ENCODE peak calls at places on chromosomes 16 and 17, in seven cellular contexts. L, B, D, U, F, T and Z are unnamed samples.

GRCh38 chr16:65392831-65393565 is 271.1 kb upstream of the CDH11 start:
- DNase-seq in L (no peak), B (no peak), D (no peak), U (no peak), F (no peak), T (no peak), Z (no peak)

GRCh38 chr16:27582883-27583282 is 32.9 kb downstream of the KATNIP start:
- DNase-seq in L (no peak), B (no peak), D (no peak), U (no peak), F (no peak), T (no peak), Z (no peak)

GRCh38 chr17:6303664-6304063 is 131.3 kb downstream of the AIPL1 start:
- DNase-seq in L (no peak), B (peak; percentile 25), D (no peak), U (no peak), F (peak; percentile 81), T (no peak), Z (peak; percentile 63)

GRCh38 chr17:8100149-8100548 is 12.6 kb upstream of the ALOX12B start:
- DNase-seq in L (no peak), B (no peak), D (no peak), U (no peak), F (no peak), T (no peak), Z (no peak)

GRCh38 chr16:81447383-81448101 is 2.9 kb downstream of the CMIP start:
- DNase-seq in L (peak; percentile 55), B (no peak), D (no peak), U (no peak), F (peak; percentile 15), T (no peak), Z (no peak)

GRCh38 chr16:14548933-14549788 is 80.9 kb downstream of the PARN start:
- DNase-seq in L (no peak), B (no peak), D (no peak), U (no peak), F (no peak), T (no peak), Z (no peak)

GRCh38 chr16:28925386-28926228 is 569 bp upstream of the RABEP2 start:
- DNase-seq in L (peak; percentile 76), B (peak; percentile 88), D (peak; percentile 54), U (peak; percentile 67), F (peak; percentile 87), T (peak; percentile 80), Z (no peak)

GRCh38 chr16:74501484-74502479 is 80.5 kb upstream of the CLEC18B start:
- DNase-seq in L (no peak), B (peak; percentile 9), D (no peak), U (no peak), F (no peak), T (no peak), Z (no peak)

GRCh38 chr17:39867891-39868553 is at the start of gene ZPBP2:
- DNase-seq in L (peak; percentile 15), B (no peak), D (no peak), U (no peak), F (no peak), T (peak; percentile 50), Z (no peak)

GRCh38 chr17:31475378-31476162 is 84.1 kb downstream of the RAB11FIP4 start:
- DNase-seq in L (no peak), B (no peak), D (no peak), U (no peak), F (no peak), T (no peak), Z (no peak)

GRCh38 chr17:30379303-30380105 is 777 bp downstream of the CPD start:
- DNase-seq in L (peak; percentile 33), B (peak; percentile 18), D (no peak), U (peak; percentile 31), F (peak; percentile 39), T (no peak), Z (peak; percentile 18)

GRCh38 chr17:44828919-44829557 is 1.0 kb downstream of the GJC1 start:
- DNase-seq in L (no peak), B (no peak), D (no peak), U (no peak), F (no peak), T (peak; percentile 18), Z (no peak)

GRCh38 chr17:75524971-75525805 is at the start of gene LLGL2:
- DNase-seq in L (peak; percentile 94), B (no peak), D (peak; percentile 86), U (peak; percentile 93), F (peak; percentile 93), T (peak; percentile 82), Z (peak; percentile 68)

GRCh38 chr16:23711785-23712184 is 1.2 kb downstream of the ERN2 start:
- DNase-seq in L (peak; percentile 83), B (no peak), D (no peak), U (no peak), F (no peak), T (no peak), Z (no peak)

GRCh38 chr17:55056530-55056929 is 88.0 kb downstream of the STXBP4 start:
- DNase-seq in L (no peak), B (no peak), D (no peak), U (no peak), F (no peak), T (no peak), Z (no peak)

GRCh38 chr16:27322858-27323780 is 9.3 kb downstream of the IL4R start:
- DNase-seq in L (peak; percentile 82), B (no peak), D (no peak), U (no peak), F (no peak), T (no peak), Z (no peak)

GRCh38 chr17:11515901-11516300 is 82.4 kb upstream of the DNAH9 start:
- DNase-seq in L (no peak), B (no peak), D (no peak), U (no peak), F (no peak), T (no peak), Z (no peak)

GRCh38 chr17:35808962-35809854 is at the start of gene TAF15:
- DNase-seq in L (peak; percentile 97), B (peak; percentile 98), D (peak; percentile 95), U (peak; percentile 95), F (peak; percentile 98), T (peak; percentile 98), Z (peak; percentile 93)
- TF ChIP-seq CTCF in L (peak; percentile 67), B (peak; percentile 68), D (peak; percentile 86), U (peak; percentile 82), F (peak; percentile 88), T (peak; percentile 60), Z (peak; percentile 59)

DNA sequence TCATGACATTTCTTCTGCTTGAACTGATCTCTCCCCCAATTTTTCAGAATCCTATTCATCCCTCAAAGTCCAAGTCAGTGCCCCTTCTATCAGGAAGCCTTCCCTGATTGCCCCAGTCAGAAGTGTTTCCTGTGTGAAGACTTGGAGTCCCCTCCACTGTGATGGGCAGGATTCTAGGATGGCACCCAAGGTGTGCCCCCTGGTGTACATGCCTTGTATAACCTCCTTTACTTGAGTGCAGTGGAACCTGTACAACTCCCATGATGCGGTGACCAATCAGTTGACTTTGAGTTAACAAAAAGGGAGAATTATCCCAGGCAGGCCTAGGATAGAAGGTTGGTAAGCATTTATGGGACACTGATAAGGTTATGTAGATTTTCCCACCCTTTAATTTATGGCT is 23.4 kb downstream of the MYH13 start:
- DNase-seq in L (no peak), B (no peak), D (peak; percentile 19), U (no peak), F (no peak), T (no peak), Z (no peak)
- TF ChIP-seq CTCF in L (peak; percentile 14), B (no peak), D (peak; percentile 45), U (no peak), F (peak; percentile 23), T (no peak), Z (peak; percentile 49)

GRCh38 chr17:42744806-42745617 is at the start of gene EZH1:
- DNase-seq in L (peak; percentile 93), B (peak; percentile 89), D (peak; percentile 76), U (peak; percentile 100), F (peak; percentile 95), T (peak; percentile 90), Z (peak; percentile 97)

GRCh38 chr17:42748202-42748905 is 3.5 kb upstream of the EZH1 start:
- DNase-seq in L (no peak), B (peak; percentile 43), D (no peak), U (no peak), F (no peak), T (peak; percentile 58), Z (no peak)

GRCh38 chr17:42744283-42744805 is 496 bp downstream of the EZH1 start:
- DNase-seq in L (peak; percentile 80), B (peak; percentile 83), D (peak; percentile 21), U (peak; percentile 80), F (peak; percentile 81), T (peak; percentile 82), Z (no peak)

GRCh38 chr17:42740699-42741098 is 4.1 kb downstream of the EZH1 start:
- DNase-seq in L (no peak), B (no peak), D (no peak), U (no peak), F (no peak), T (no peak), Z (no peak)

DNA sequence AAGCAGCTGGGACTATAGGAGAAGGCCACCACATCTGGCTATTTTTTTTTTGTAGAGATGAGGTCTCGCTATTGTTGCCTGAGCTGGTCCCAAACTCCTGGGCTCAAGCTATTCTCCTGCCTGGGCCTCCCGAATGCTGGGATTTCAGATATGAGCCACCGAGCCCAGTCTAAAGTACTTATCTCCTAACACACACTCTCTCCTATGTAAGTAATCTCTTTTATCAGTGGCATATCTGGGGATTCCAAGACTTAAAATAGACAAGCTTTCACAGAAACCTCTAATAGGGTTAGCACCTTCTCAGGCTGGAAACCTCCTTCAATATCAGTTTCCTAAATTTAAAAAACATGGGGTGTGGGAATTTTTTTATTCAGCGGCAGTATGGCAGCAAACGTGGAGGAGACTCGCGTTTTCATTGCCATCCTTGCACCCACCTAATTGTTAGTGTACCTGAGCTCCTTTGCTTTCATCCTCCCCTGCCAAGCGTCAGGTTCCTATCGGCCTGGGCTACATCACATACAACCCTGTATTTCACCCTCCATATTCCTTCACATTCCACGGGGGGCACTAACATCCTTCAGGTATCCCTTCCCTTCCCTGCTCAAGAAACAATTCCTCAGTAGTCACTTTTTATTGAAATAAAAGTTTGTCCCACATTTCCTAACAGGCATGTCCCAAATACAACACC is 1.1 kb downstream of the EZH1 start:
- DNase-seq in L (no peak), B (no peak), D (no peak), U (peak; percentile 61), F (no peak), T (no peak), Z (no peak)
- TF ChIP-seq CTCF in L (no peak), B (no peak), D (no peak), U (no peak), F (peak; percentile 25), T (no peak), Z (no peak)

GRCh38 chr17:76529643-76530488 is 7.6 kb downstream of the CYGB start:
- DNase-seq in L (peak; percentile 72), B (peak; percentile 92), D (no peak), U (no peak), F (peak; percentile 49), T (peak; percentile 82), Z (peak; percentile 44)

GRCh38 chr17:76529224-76529642 is 8.3 kb downstream of the CYGB start:
- DNase-seq in L (peak; percentile 66), B (peak; percentile 81), D (no peak), U (no peak), F (no peak), T (peak; percentile 86), Z (no peak)

GRCh38 chr17:76528156-76528527 is 9.4 kb downstream of the CYGB start:
- DNase-seq in L (no peak), B (no peak), D (no peak), U (no peak), F (no peak), T (no peak), Z (no peak)

GRCh38 chr17:76527430-76528111 is 9.9 kb downstream of the CYGB start:
- DNase-seq in L (peak; percentile 77), B (peak; percentile 73), D (no peak), U (no peak), F (no peak), T (peak; percentile 64), Z (no peak)

GRCh38 chr17:76528528-76529223 is 8.8 kb downstream of the CYGB start:
- DNase-seq in L (no peak), B (peak; percentile 64), D (no peak), U (no peak), F (no peak), T (peak; percentile 57), Z (no peak)
- TF ChIP-seq CTCF in L (no peak), B (no peak), D (peak; percentile 17), U (peak; percentile 17), F (peak; percentile 16), T (no peak), Z (no peak)